ENCODE peak calls at places on chromosomes 5 and 9, in five cellular contexts. T, Z, Y, K and A are unnamed samples.

GRCh38 chr9:35162605-35163315 is 951 bp downstream of the UNC13B start:
- DNase-seq in Y (no peak), K (peak; percentile 13), Z (no peak), T (peak; percentile 12), A (no peak)

GRCh38 chr5:112228672-112229071 is 190.4 kb downstream of the EPB41L4A start:
- DNase-seq in T (peak; percentile 67), Z (peak; percentile 2), Y (no peak), K (peak; percentile 36), A (no peak)

GRCh38 chr5:123810911-123811310 is 298.9 kb downstream of the CSNK1G3 start:
- DNase-seq in K (no peak), Z (no peak), T (no peak), Y (no peak), A (no peak)

GRCh38 chr5:140259509-140259908 is 43.4 kb downstream of the PFDN1 start:
- DNase-seq in T (peak; percentile 88), Y (no peak), Z (no peak), K (no peak), A (no peak)

GRCh38 chr5:39226100-39226451 is 6.7 kb upstream of the FYB1 start:
- DNase-seq in T (no peak), Y (no peak), Z (no peak), K (no peak), A (no peak)

GRCh38 chr9:1125741-1126140 is 75.6 kb downstream of the DMRT2 start:
- DNase-seq in K (no peak), Z (peak; percentile 11), Y (no peak), T (peak; percentile 3), A (no peak)

GRCh38 chr5:116699348-116699747 is 124.7 kb upstream of the SEMA6A start:
- DNase-seq in Z (no peak), K (no peak), T (no peak), Y (peak; percentile 23), A (no peak)

GRCh38 chr5:88813805-88814584 is 69.0 kb downstream of the MEF2C start:
- DNase-seq in Y (no peak), T (no peak), K (no peak), Z (no peak), A (no peak)